ENCODE peak calls at places on chromosomes 6 and 20, in eight cellular contexts. A, L, D, P, Q, T, S and Z are unnamed samples.

GRCh38 chr6:138004423-138005287 is 102.6 kb downstream of the PERP start:
- DNase-seq in A (no peak), L (no peak), D (no peak), P (peak; percentile 64), Q (no peak), T (peak; percentile 46), S (no peak), Z (no peak)

GRCh38 chr6:84623956-84624680 is 140.3 kb downstream of the TBX18 start:
- DNase-seq in A (no peak), L (no peak), D (peak; percentile 94), P (peak; percentile 77), Q (no peak), T (no peak), S (no peak), Z (peak; percentile 51)

GRCh38 chr20:51500936-51501335 is 41.6 kb downstream of the NFATC2 start:
- DNase-seq in A (no peak), L (no peak), D (no peak), P (no peak), Q (no peak), T (no peak), S (no peak), Z (no peak)

GRCh38 chr6:73249998-73250397 is 13.0 kb downstream of the KHDC1 start:
- DNase-seq in A (no peak), L (no peak), D (no peak), P (no peak), Q (no peak), T (no peak), S (no peak), Z (no peak)

GRCh38 chr6:88449770-88450169 is 283.6 kb upstream of the CNR1 start:
- DNase-seq in A (no peak), L (no peak), D (no peak), P (no peak), Q (no peak), T (no peak), S (no peak), Z (no peak)

GRCh38 chr6:111890981-111891380 is 17.7 kb upstream of the FYN start:
- DNase-seq in A (no peak), L (no peak), D (no peak), P (no peak), Q (no peak), T (no peak), S (no peak), Z (no peak)

GRCh38 chr6:113825776-113826175 is 31.4 kb upstream of the MARCKS start:
- DNase-seq in A (peak; percentile 50), L (no peak), D (peak; percentile 91), P (no peak), Q (peak; percentile 80), T (peak; percentile 85), S (no peak), Z (peak; percentile 34)

GRCh38 chr20:31924561-31924960 is 27.3 kb downstream of the PDRG1 start:
- DNase-seq in A (no peak), L (no peak), D (no peak), P (no peak), Q (no peak), T (no peak), S (no peak), Z (no peak)

GRCh38 chr20:45094864-45095574 is 5.9 kb downstream of the KCNS1 start:
- DNase-seq in A (no peak), L (no peak), D (no peak), P (no peak), Q (no peak), T (no peak), S (no peak), Z (no peak)

GRCh38 chr20:45096781-45097180 is 4.1 kb downstream of the KCNS1 start:
- DNase-seq in A (no peak), L (no peak), D (no peak), P (no peak), Q (no peak), T (no peak), S (no peak), Z (no peak)

GRCh38 chr20:45098096-45098773 is 2.7 kb downstream of the KCNS1 start:
- DNase-seq in A (no peak), L (no peak), D (peak; percentile 10), P (no peak), Q (no peak), T (peak; percentile 36), S (no peak), Z (no peak)

GRCh38 chr20:45095753-45096371 is 5.1 kb downstream of the KCNS1 start:
- DNase-seq in A (peak; percentile 10), L (no peak), D (no peak), P (peak; percentile 89), Q (peak; percentile 28), T (peak; percentile 57), S (no peak), Z (no peak)

GRCh38 chr20:45097485-45098095 is 3.3 kb downstream of the KCNS1 start:
- DNase-seq in A (no peak), L (no peak), D (peak; percentile 10), P (no peak), Q (no peak), T (peak; percentile 50), S (no peak), Z (no peak)
- TF ChIP-seq CTCF in A (no peak), L (no peak), D (no peak), P (no peak), Q (no peak), T (peak; percentile 22), S (peak; percentile 13), Z (peak; percentile 19)

GRCh38 chr6:10419749-10420545 is 5.1 kb upstream of the TFAP2A start:
- DNase-seq in A (no peak), L (no peak), D (no peak), P (peak; percentile 46), Q (no peak), T (no peak), S (no peak), Z (no peak)

GRCh38 chr6:10417681-10418104 is 2.8 kb upstream of the TFAP2A start:
- DNase-seq in A (no peak), L (no peak), D (no peak), P (no peak), Q (no peak), T (no peak), S (no peak), Z (no peak)

GRCh38 chr6:10420546-10421507 is 6.0 kb upstream of the TFAP2A start:
- DNase-seq in A (no peak), L (no peak), D (no peak), P (no peak), Q (no peak), T (no peak), S (no peak), Z (no peak)

GRCh38 chr6:10418361-10418861 is 3.5 kb upstream of the TFAP2A start:
- DNase-seq in A (no peak), L (no peak), D (no peak), P (no peak), Q (no peak), T (no peak), S (no peak), Z (no peak)

GRCh38 chr6:10418862-10419748 is 4.2 kb upstream of the TFAP2A start:
- DNase-seq in A (no peak), L (no peak), D (peak; percentile 47), P (peak; percentile 86), Q (no peak), T (no peak), S (no peak), Z (no peak)
- H3K27me3 ChIP-seq in A (peaks cover 99% of the 10 kb centered on the region), L (peaks cover 100% of the 10 kb centered on the region), D (peaks cover 98% of the 10 kb centered on the region), P (no peaks in the 10 kb centered on the region), Q (peaks cover 93% of the 10 kb centered on the region), T (peaks cover 95% of the 10 kb centered on the region), S (peaks cover 99% of the 10 kb centered on the region), Z (no peaks in the 10 kb centered on the region)

GRCh38 chr20:44532248-44532980 is 10.5 kb upstream of the SERINC3 start:
- DNase-seq in A (no peak), L (no peak), D (no peak), P (peak; percentile 25), Q (peak; percentile 28), T (no peak), S (no peak), Z (no peak)
- H3K4me3 ChIP-seq in A (peak overlapping the region; percentile 63), L (peak overlapping the region; percentile 85), D (peak overlapping the region; percentile 66), P (peak overlapping the region; percentile 75), Q (peak overlapping the region; percentile 91), T (peak overlapping the region; percentile 80), S (peak overlapping the region; percentile 75), Z (peak overlapping the region; percentile 67)

GRCh38 chr20:56817780-56818675 is 188.9 kb downstream of the TFAP2C start:
- DNase-seq in A (no peak), L (no peak), D (no peak), P (no peak), Q (no peak), T (no peak), S (no peak), Z (no peak)
- TF ChIP-seq CTCF in A (no peak), L (no peak), D (no peak), P (peak; percentile 73), Q (no peak), T (no peak), S (no peak), Z (peak; percentile 7)

DNA sequence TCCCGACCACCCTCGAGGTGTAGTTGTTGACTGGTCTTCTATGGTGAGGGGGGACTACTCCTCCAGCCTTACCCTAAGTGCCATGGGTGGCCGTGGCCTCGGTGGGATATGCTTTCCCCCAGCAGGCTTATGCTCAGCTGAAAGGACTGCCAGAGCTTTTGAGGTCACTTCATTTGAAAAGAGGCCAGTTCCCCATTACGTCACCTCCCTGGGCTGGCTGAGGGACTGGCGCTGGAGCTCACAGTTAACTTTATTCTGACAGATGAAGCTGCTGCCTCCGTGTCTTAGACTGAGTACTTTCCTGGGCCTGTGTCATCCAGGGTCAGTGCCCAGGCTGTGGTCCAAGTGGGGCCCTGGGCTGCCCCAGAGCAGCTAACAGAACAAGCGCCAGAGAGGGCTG is 42.8 kb upstream of the PCMTD2 start:
- DNase-seq in A (no peak), L (no peak), D (peak; percentile 36), P (no peak), Q (peak; percentile 57), T (no peak), S (no peak), Z (no peak)
- H3K27me3 ChIP-seq in A (no peaks in the 10 kb centered on the region), L (no peaks in the 10 kb centered on the region), D (peaks cover 8% of the 10 kb centered on the region), P (peaks cover 39% of the 10 kb centered on the region), Q (no peaks in the 10 kb centered on the region), T (no peaks in the 10 kb centered on the region), S (peaks cover 48% of the 10 kb centered on the region), Z (peaks cover 7% of the 10 kb centered on the region)

GRCh38 chr20:61387961-61388360 is 135.9 kb downstream of the CDH4 start:
- DNase-seq in A (no peak), L (no peak), D (no peak), P (no peak), Q (no peak), T (no peak), S (no peak), Z (no peak)
- H3K4me3 ChIP-seq in A (no peak overlapping the region), L (no peak overlapping the region), D (no peak overlapping the region), P (no peak overlapping the region), Q (no peak overlapping the region), T (no peak overlapping the region), S (no peak overlapping the region), Z (no peak overlapping the region)